ENCODE peak calls at places on chromosome 12, in four cellular contexts. One of them, this sample, is unnamed.

GRCh38 chr12:78271546-78271945 is 440.9 kb downstream of the NAV3 start:
- DNase-seq in glutamatergic neuron: no peak
- DNase-seq in fibroblast of lung: peak; percentile 79
- DNase-seq in lung: no peak
- DNase-seq in this sample: no peak

GRCh38 chr12:116196226-116196625 is 81.3 kb downstream of the MED13L start:
- DNase-seq in lung: no peak
- DNase-seq in fibroblast of lung: no peak
- DNase-seq in glutamatergic neuron: no peak
- DNase-seq in this sample: no peak

GRCh38 chr12:19273482-19274330 is 144.2 kb downstream of the PLEKHA5 start:
- DNase-seq in glutamatergic neuron: no peak
- DNase-seq in fibroblast of lung: peak; percentile 93
- DNase-seq in lung: peak; percentile 55
- DNase-seq in this sample: peak; percentile 59

GRCh38 chr12:24197517-24197916 is 248.0 kb upstream of the SOX5 start:
- DNase-seq in fibroblast of lung: no peak
- DNase-seq in glutamatergic neuron: no peak
- DNase-seq in lung: no peak
- DNase-seq in this sample: no peak

GRCh38 chr12:81644503-81644902 is 114.6 kb downstream of the PPFIA2 start:
- DNase-seq in lung: no peak
- DNase-seq in fibroblast of lung: peak; percentile 65
- DNase-seq in glutamatergic neuron: no peak
- DNase-seq in this sample: no peak

GRCh38 chr12:1691123-1692007 is 495 bp downstream of the ADIPOR2 start:
- DNase-seq in glutamatergic neuron: peak; percentile 68
- DNase-seq in fibroblast of lung: no peak
- DNase-seq in lung: peak; percentile 35
- DNase-seq in this sample: peak; percentile 52

GRCh38 chr12:59861635-59862034 is 265.8 kb downstream of the SLC16A7 start:
- DNase-seq in glutamatergic neuron: no peak
- DNase-seq in fibroblast of lung: peak; percentile 40
- DNase-seq in lung: no peak
- DNase-seq in this sample: no peak

GRCh38 chr12:50589650-50590435 is 85.1 kb downstream of the DIP2B start:
- DNase-seq in glutamatergic neuron: no peak
- DNase-seq in lung: no peak
- DNase-seq in fibroblast of lung: peak; percentile 48
- DNase-seq in this sample: no peak

GRCh38 chr12:49233842-49234526 is 30.9 kb upstream of the TUBA1C start:
- DNase-seq in fibroblast of lung: no peak
- DNase-seq in lung: peak; percentile 74
- DNase-seq in glutamatergic neuron: no peak
- DNase-seq in this sample: peak; percentile 37

GRCh38 chr12:74015118-74015517 is 522.5 kb upstream of the ATXN7L3B start:
- DNase-seq in glutamatergic neuron: no peak
- DNase-seq in lung: no peak
- DNase-seq in fibroblast of lung: no peak
- DNase-seq in this sample: no peak

GRCh38 chr12:91072931-91073330 is 15.1 kb upstream of the KERA start:
- DNase-seq in fibroblast of lung: no peak
- DNase-seq in glutamatergic neuron: no peak
- DNase-seq in lung: no peak
- DNase-seq in this sample: no peak

GRCh38 chr12:124213606-124214347 is 81.1 kb upstream of the RFLNA start:
- DNase-seq in glutamatergic neuron: no peak
- DNase-seq in lung: no peak
- DNase-seq in fibroblast of lung: no peak
- DNase-seq in this sample: no peak

GRCh38 chr12:90851800-90852718 is 102.9 kb downstream of the CCER1 start:
- DNase-seq in lung: no peak
- DNase-seq in fibroblast of lung: no peak
- DNase-seq in glutamatergic neuron: no peak
- DNase-seq in this sample: no peak

GRCh38 chr12:121248611-121249010 is 38.7 kb downstream of the P2RX4 start:
- DNase-seq in fibroblast of lung: no peak
- DNase-seq in lung: no peak
- DNase-seq in glutamatergic neuron: no peak
- DNase-seq in this sample: no peak

GRCh38 chr12:1083888-1084262 is 92.9 kb downstream of the ERC1 start:
- DNase-seq in glutamatergic neuron: no peak
- DNase-seq in lung: no peak
- DNase-seq in fibroblast of lung: peak; percentile 81
- DNase-seq in this sample: no peak

GRCh38 chr12:90152897-90153624 is 444.4 kb upstream of the ATP2B1 start:
- DNase-seq in glutamatergic neuron: no peak
- DNase-seq in lung: no peak
- DNase-seq in fibroblast of lung: peak; percentile 11
- DNase-seq in this sample: no peak

GRCh38 chr12:13680916-13681315 is 300.5 kb downstream of the GRIN2B start:
- DNase-seq in lung: no peak
- DNase-seq in glutamatergic neuron: no peak
- DNase-seq in fibroblast of lung: no peak
- DNase-seq in this sample: no peak

GRCh38 chr12:6340745-6341438 is 984 bp downstream of the TNFRSF1A start:
- DNase-seq in glutamatergic neuron: no peak
- DNase-seq in lung: no peak
- DNase-seq in fibroblast of lung: no peak
- DNase-seq in this sample: no peak
- TF ChIP-seq CTCF in glutamatergic neuron: no peak
- TF ChIP-seq CTCF in lung: no peak
- TF ChIP-seq CTCF in fibroblast of lung: no peak
- TF ChIP-seq CTCF in this sample: no peak

DNA sequence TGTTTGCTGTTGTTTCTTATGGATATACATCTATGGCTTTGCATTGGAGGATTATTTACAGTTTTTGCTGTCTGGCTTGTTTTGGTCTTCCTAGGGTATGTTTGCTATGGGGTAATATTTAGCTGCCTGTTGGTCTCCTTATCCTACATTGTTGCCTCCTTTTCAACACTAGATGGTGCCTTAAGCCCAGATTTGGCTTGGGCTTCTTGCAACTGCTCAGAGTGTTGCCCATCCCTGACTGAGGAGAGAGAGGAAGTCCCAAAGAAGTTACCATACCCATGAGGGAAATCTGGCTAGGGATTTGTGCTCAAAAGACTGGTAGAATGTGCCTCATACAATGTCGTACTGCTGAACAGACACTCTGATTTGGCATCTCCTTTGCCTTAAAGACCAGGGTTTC is 94.6 kb upstream of the MUCL1 start:
- DNase-seq in lung: no peak
- DNase-seq in fibroblast of lung: no peak
- DNase-seq in glutamatergic neuron: no peak
- DNase-seq in this sample: no peak
- TF ChIP-seq CTCF in lung: no peak
- TF ChIP-seq CTCF in fibroblast of lung: peak; percentile 19
- TF ChIP-seq CTCF in glutamatergic neuron: peak; percentile 26
- TF ChIP-seq CTCF in this sample: no peak

GRCh38 chr12:118855858-118856257 is 125.5 kb upstream of the SRRM4 start:
- DNase-seq in lung: no peak
- DNase-seq in glutamatergic neuron: no peak
- DNase-seq in fibroblast of lung: no peak
- DNase-seq in this sample: no peak

GRCh38 chr12:118850244-118850825 is 131.0 kb upstream of the SRRM4 start:
- DNase-seq in fibroblast of lung: no peak
- DNase-seq in glutamatergic neuron: peak; percentile 72
- DNase-seq in lung: no peak
- DNase-seq in this sample: no peak

GRCh38 chr12:118853634-118854033 is 127.7 kb upstream of the SRRM4 start:
- DNase-seq in fibroblast of lung: no peak
- DNase-seq in lung: no peak
- DNase-seq in glutamatergic neuron: no peak
- DNase-seq in this sample: no peak
- TF ChIP-seq CTCF in fibroblast of lung: no peak
- TF ChIP-seq CTCF in lung: no peak
- TF ChIP-seq CTCF in glutamatergic neuron: no peak
- TF ChIP-seq CTCF in this sample: no peak

GRCh38 chr12:45587877-45588530 is 141.5 kb upstream of the ARID2 start:
- DNase-seq in glutamatergic neuron: no peak
- DNase-seq in lung: no peak
- DNase-seq in fibroblast of lung: no peak
- DNase-seq in this sample: peak; percentile 65
- TF ChIP-seq CTCF in glutamatergic neuron: no peak
- TF ChIP-seq CTCF in lung: no peak
- TF ChIP-seq CTCF in fibroblast of lung: no peak
- TF ChIP-seq CTCF in this sample: no peak

GRCh38 chr12:12072064-12072760 is 1.5 kb downstream of the BCL2L14 start:
- DNase-seq in glutamatergic neuron: no peak
- DNase-seq in lung: peak; percentile 47
- DNase-seq in fibroblast of lung: no peak
- DNase-seq in this sample: peak; percentile 78
- TF ChIP-seq CTCF in glutamatergic neuron: no peak
- TF ChIP-seq CTCF in lung: no peak
- TF ChIP-seq CTCF in fibroblast of lung: no peak
- TF ChIP-seq CTCF in this sample: no peak

GRCh38 chr12:84619053-84619452 is 293.5 kb downstream of the SLC6A15 start:
- DNase-seq in lung: no peak
- DNase-seq in fibroblast of lung: peak; percentile 22
- DNase-seq in glutamatergic neuron: no peak
- DNase-seq in this sample: no peak
- TF ChIP-seq CTCF in lung: no peak
- TF ChIP-seq CTCF in fibroblast of lung: no peak
- TF ChIP-seq CTCF in glutamatergic neuron: no peak
- TF ChIP-seq CTCF in this sample: no peak

DNA sequence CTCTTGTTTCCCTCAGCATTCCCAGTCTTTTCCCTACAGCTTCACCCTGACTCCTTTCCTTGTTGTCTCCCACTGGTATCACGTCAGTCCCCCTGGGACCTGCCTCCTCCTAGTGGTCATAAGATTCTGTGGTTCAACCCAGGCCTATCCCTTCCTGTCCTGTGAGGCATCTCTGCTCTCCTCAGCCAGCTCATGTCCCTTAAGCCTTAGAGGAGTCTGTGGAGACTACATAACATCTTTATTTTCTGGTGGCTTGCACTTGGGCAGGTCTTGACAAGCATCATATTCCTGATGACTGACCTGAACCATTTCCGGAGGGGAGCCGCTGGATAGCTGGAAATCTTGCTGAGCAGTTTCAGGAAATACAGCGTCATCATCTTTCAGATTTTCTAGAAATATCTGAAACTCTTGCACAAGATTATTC is 698 bp downstream of the C12orf71 start:
- DNase-seq in fibroblast of lung: no peak
- DNase-seq in lung: no peak
- DNase-seq in glutamatergic neuron: no peak
- DNase-seq in this sample: no peak
- TF ChIP-seq CTCF in fibroblast of lung: no peak
- TF ChIP-seq CTCF in lung: no peak
- TF ChIP-seq CTCF in glutamatergic neuron: no peak
- TF ChIP-seq CTCF in this sample: no peak

DNA sequence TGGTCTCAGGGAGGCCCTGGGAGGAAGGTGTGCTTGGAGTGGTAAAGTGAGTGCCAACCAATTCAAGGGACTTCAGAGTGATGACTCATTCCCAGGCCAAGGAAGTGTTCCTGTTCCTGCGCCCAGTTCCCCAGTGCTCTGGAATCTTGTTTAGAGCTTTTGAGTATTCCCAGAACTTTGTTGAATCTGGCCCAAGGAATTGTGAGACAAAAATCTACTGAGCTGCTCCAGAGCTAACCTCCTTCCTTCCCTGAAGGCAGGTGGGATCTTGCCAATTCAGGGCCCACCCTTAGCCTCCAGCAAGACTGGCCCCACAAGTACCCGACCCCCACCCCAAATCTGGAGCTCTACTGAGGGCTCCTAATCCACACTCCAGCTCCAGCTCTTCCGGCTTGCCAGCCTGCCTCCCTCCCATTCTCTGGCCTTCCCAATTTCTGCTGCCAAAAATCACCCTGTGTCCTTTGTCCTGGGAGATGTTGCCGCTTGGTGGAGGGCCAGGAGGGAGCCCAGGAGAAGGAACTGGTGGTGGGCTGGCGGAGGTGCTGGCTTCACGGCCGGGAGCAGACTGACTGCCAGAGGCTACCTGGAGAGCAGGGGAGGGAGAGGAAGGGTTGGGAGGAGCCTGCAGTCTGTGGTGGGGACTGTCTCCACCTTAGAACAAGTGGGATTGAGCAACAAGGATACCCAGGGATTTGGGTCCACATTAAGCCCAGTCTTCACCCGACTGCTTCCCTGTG is 2.0 kb upstream of the ATN1 start:
- DNase-seq in fibroblast of lung: peak; percentile 92
- DNase-seq in lung: peak; percentile 76
- DNase-seq in glutamatergic neuron: peak; percentile 54
- DNase-seq in this sample: peak; percentile 81
- TF ChIP-seq CTCF in fibroblast of lung: no peak
- TF ChIP-seq CTCF in lung: no peak
- TF ChIP-seq CTCF in glutamatergic neuron: no peak
- TF ChIP-seq CTCF in this sample: no peak

GRCh38 chr12:4153343-4153892 is 120.1 kb upstream of the CCND2 start:
- DNase-seq in lung: no peak
- DNase-seq in glutamatergic neuron: no peak
- DNase-seq in fibroblast of lung: no peak
- DNase-seq in this sample: peak; percentile 78
- TF ChIP-seq CTCF in lung: no peak
- TF ChIP-seq CTCF in glutamatergic neuron: no peak
- TF ChIP-seq CTCF in fibroblast of lung: no peak
- TF ChIP-seq CTCF in this sample: no peak

This sample was measured in colonic mucosa.